ENCODE peak calls at places on chromosomes 2 and 18, in eight cellular contexts. F, T, X, Z, U, H, M and V are unnamed samples.
A peak's percentile ranks its signal among the peaks of the same experiment; 100 is the strongest.

GRCh38 chr18:55301836-55302235 is 286.2 kb downstream of the TCF4 start:
- DNase-seq in F (no peak), T (no peak), X (no peak), Z (no peak), U (no peak), H (no peak), M (no peak), V (no peak)

GRCh38 chr2:118635891-118636290 is 211.6 kb downstream of the EN1 start:
- DNase-seq in F (no peak), T (no peak), X (no peak), Z (no peak), U (no peak), H (no peak), M (no peak), V (no peak)

GRCh38 chr2:187543488-187543887 is 10.7 kb downstream of the TFPI start:
- DNase-seq in F (no peak), T (no peak), X (no peak), Z (no peak), U (no peak), H (no peak), M (no peak), V (no peak)

GRCh38 chr2:236964291-236964690 is 121.4 kb upstream of the COPS8 start:
- DNase-seq in F (no peak), T (no peak), X (no peak), Z (no peak), U (no peak), H (peak; percentile 80), M (no peak), V (peak; percentile 71)

GRCh38 chr2:172373761-172374160 is 53.6 kb upstream of the ITGA6 start:
- DNase-seq in F (no peak), T (no peak), X (no peak), Z (no peak), U (no peak), H (no peak), M (no peak), V (no peak)

GRCh38 chr2:35228584-35228983 is 1127.0 kb upstream of the CRIM1 start:
- DNase-seq in F (no peak), T (no peak), X (no peak), Z (no peak), U (no peak), H (no peak), M (no peak), V (no peak)

GRCh38 chr2:188628989-188629889 is 337.6 kb downstream of the GULP1 start:
- DNase-seq in F (no peak), T (no peak), X (no peak), Z (no peak), U (no peak), H (no peak), M (no peak), V (no peak)

GRCh38 chr2:174568425-174568824 is 29.2 kb downstream of the WIPF1 start:
- DNase-seq in F (no peak), T (no peak), X (no peak), Z (no peak), U (no peak), H (no peak), M (no peak), V (no peak)

GRCh38 chr2:220228310-220229006 is 601.0 kb downstream of the SLC4A3 start:
- DNase-seq in F (no peak), T (no peak), X (peak; percentile 30), Z (no peak), U (peak; percentile 80), H (no peak), M (no peak), V (no peak)

GRCh38 chr2:60759654-60760053 is 3.6 kb downstream of the PAPOLG start:
- DNase-seq in F (peak; percentile 94), T (no peak), X (no peak), Z (no peak), U (no peak), H (no peak), M (peak; percentile 97), V (no peak)

GRCh38 chr2:151760139-151760650 is 25.9 kb upstream of the NEB start:
- DNase-seq in F (no peak), T (no peak), X (no peak), Z (no peak), U (no peak), H (no peak), M (no peak), V (no peak)

GRCh38 chr2:1874950-1875349 is 130.6 kb upstream of the PXDN start:
- DNase-seq in F (no peak), T (no peak), X (no peak), Z (no peak), U (no peak), H (no peak), M (no peak), V (no peak)

GRCh38 chr2:28593356-28593755 is 97.5 kb downstream of the PLB1 start:
- DNase-seq in F (no peak), T (no peak), X (no peak), Z (no peak), U (no peak), H (no peak), M (no peak), V (no peak)

GRCh38 chr2:150491943-150492342 is 4.5 kb upstream of the RND3 start:
- DNase-seq in F (no peak), T (no peak), X (no peak), Z (no peak), U (no peak), H (no peak), M (no peak), V (no peak)

GRCh38 chr2:101860782-101861181 is 131.0 kb upstream of the IL1R2 start:
- DNase-seq in F (peak; percentile 88), T (no peak), X (no peak), Z (no peak), U (no peak), H (no peak), M (no peak), V (no peak)

GRCh38 chr2:75647771-75648170 is 1.2 kb downstream of the MRPL19 start:
- DNase-seq in F (no peak), T (no peak), X (no peak), Z (no peak), U (no peak), H (no peak), M (no peak), V (no peak)

GRCh38 chr2:83478037-83478436 is 981.0 kb downstream of the SUCLG1 start:
- DNase-seq in F (no peak), T (no peak), X (no peak), Z (no peak), U (no peak), H (no peak), M (no peak), V (no peak)

GRCh38 chr18:74567805-74568204 is 29.9 kb upstream of the ZNF407 start:
- DNase-seq in F (no peak), T (no peak), X (no peak), Z (no peak), U (no peak), H (no peak), M (no peak), V (no peak)